ENCODE peak calls at places on chromosomes 2 and 18, in eight cellular contexts. J is activated CD4-positive, alpha-beta T cell treated with anti-CD3 and anti-CD28 coated beads, Interleukin-2, amount 50 U/mL, for 1 hour; L is neural crest cell; T is GM04503; R is astrocyte of the cerebellum; P is RPMI8226; Y is NCI-H510A treated with DMSO at 0.1 percent for 48 hours; I is activated CD8-positive, alpha-beta memory T cell treated with anti-CD3 and anti-CD28 coated beads for 48 hours. O is an unnamed sample.

GRCh38 chr2:24359701-24360049 is 661 bp downstream of the ITSN2 start:
- DNase-seq in J (peak; percentile 50), P (peak; percentile 48), I (peak; percentile 15), L (no peak), T (no peak), R (no peak), Y (no peak), O (peak; percentile 44)

GRCh38 chr18:33755918-33756590 is 178.0 kb downstream of the ASXL3 start:
- DNase-seq in P (peak; percentile 58), R (peak; percentile 32), I (no peak), T (peak; percentile 31), Y (peak; percentile 95), J (no peak), L (no peak), O (no peak)

GRCh38 chr2:239934571-239935171 is 90.5 kb downstream of the NDUFA10 start:
- DNase-seq in I (peak; percentile 6), P (peak; percentile 43), J (peak; percentile 60), R (peak; percentile 18), Y (no peak), T (no peak), L (peak; percentile 74), O (peak; percentile 78)

GRCh38 chr2:239496700-239497099 is 95.9 kb upstream of the HDAC4 start:
- DNase-seq in T (no peak), Y (no peak), I (no peak), L (no peak), R (no peak), J (no peak), P (peak; percentile 11), O (no peak)

GRCh38 chr2:12006841-12007240 is 260.4 kb downstream of the LPIN1 start:
- DNase-seq in L (peak; percentile 36), R (no peak), J (no peak), T (no peak), I (no peak), P (no peak), Y (no peak), O (no peak)

GRCh38 chr2:205758051-205758450 is 75.8 kb downstream of the NRP2 start:
- DNase-seq in Y (no peak), T (peak; percentile 64), I (no peak), P (no peak), L (no peak), R (peak; percentile 60), J (no peak), O (no peak)

GRCh38 chr2:177275671-177276070 is 11.1 kb upstream of the NFE2L2 start:
- DNase-seq in I (no peak), Y (no peak), R (peak; percentile 38), P (no peak), L (no peak), J (no peak), T (no peak), O (no peak)

GRCh38 chr2:12577086-12577485 is 139.7 kb upstream of the TRIB2 start:
- DNase-seq in T (no peak), I (no peak), Y (no peak), P (no peak), R (no peak), J (no peak), L (no peak), O (no peak)

GRCh38 chr2:111194835-111195621 is 74.3 kb downstream of the BCL2L11 start:
- DNase-seq in T (no peak), P (no peak), J (no peak), L (no peak), R (no peak), Y (no peak), I (no peak), O (peak; percentile 60)

GRCh38 chr2:39437522-39438296 is 624 bp upstream of the MAP4K3 start:
- DNase-seq in J (peak; percentile 29), R (no peak), I (peak; percentile 3), L (no peak), T (no peak), P (peak; percentile 44), Y (peak; percentile 79), O (peak; percentile 30)

GRCh38 chr2:55992465-55992864 is 68.9 kb upstream of the EFEMP1 start:
- DNase-seq in T (peak; percentile 99), I (no peak), J (no peak), R (peak; percentile 98), P (no peak), L (no peak), Y (no peak), O (no peak)

GRCh38 chr2:240997856-240998705 is at the start of gene SNED1:
- DNase-seq in J (peak; percentile 42), T (no peak), P (peak; percentile 85), I (peak; percentile 52), L (peak; percentile 76), Y (peak; percentile 66), R (no peak), O (no peak)

GRCh38 chr18:31156831-31157763 is 5.6 kb downstream of the DSC1 start:
- DNase-seq in J (no peak), Y (peak; percentile 14), I (no peak), R (no peak), T (no peak), L (no peak), P (no peak), O (no peak)

GRCh38 chr2:222582931-222583330 is 73.0 kb downstream of the FARSB start:
- DNase-seq in L (no peak), J (no peak), P (no peak), T (no peak), I (no peak), Y (no peak), R (no peak), O (no peak)

GRCh38 chr18:28767781-28768211 is 590.9 kb upstream of the CDH2 start:
- DNase-seq in P (no peak), L (no peak), R (peak; percentile 35), I (no peak), T (peak; percentile 27), J (no peak), Y (no peak), O (no peak)

GRCh38 chr2:217933326-217933993 is 69.3 kb downstream of the TNS1 start:
- DNase-seq in T (no peak), R (no peak), J (no peak), L (no peak), P (no peak), Y (peak; percentile 91), I (no peak), O (no peak)

GRCh38 chr2:96511851-96512250 is 6.7 kb upstream of the NEURL3 start:
- DNase-seq in R (no peak), L (no peak), P (no peak), I (no peak), Y (no peak), J (no peak), T (no peak), O (no peak)

GRCh38 chr2:176122633-176123482 is at the start of gene HOXD9:
- DNase-seq in Y (no peak), P (no peak), L (no peak), R (no peak), J (no peak), T (no peak), I (no peak), O (no peak)

GRCh38 chr2:181104512-181105121 is 124.2 kb downstream of the UBE2E3 start:
- DNase-seq in Y (peak; percentile 68), P (peak; percentile 35), R (peak; percentile 49), J (no peak), I (no peak), L (peak; percentile 20), T (no peak), O (peak; percentile 39)

GRCh38 chr2:40369619-40370397 is 82.1 kb downstream of the SLC8A1 start:
- DNase-seq in J (no peak), R (peak; percentile 59), Y (no peak), T (no peak), L (no peak), P (no peak), I (no peak), O (no peak)

GRCh38 chr2:201777869-201778268 is 2.9 kb downstream of the ALS2 start:
- DNase-seq in Y (no peak), J (no peak), L (no peak), R (no peak), I (no peak), T (no peak), P (no peak), O (no peak)

GRCh38 chr2:205086689-205087088 is 541.4 kb downstream of the PARD3B start:
- DNase-seq in P (no peak), R (no peak), T (peak; percentile 7), Y (no peak), I (no peak), L (no peak), J (no peak), O (no peak)

GRCh38 chr2:105521176-105521575 is 122.3 kb upstream of the FHL2 start:
- DNase-seq in P (no peak), R (peak; percentile 12), L (no peak), T (no peak), Y (peak; percentile 38), I (no peak), J (no peak), O (no peak)

GRCh38 chr2:130762031-130762909 is 6.9 kb downstream of the AMER3 start:
- DNase-seq in Y (no peak), L (no peak), I (no peak), P (no peak), J (no peak), T (no peak), R (no peak), O (no peak)

GRCh38 chr2:105853354-105854088 is 108.8 kb downstream of the NCK2 start:
- DNase-seq in J (no peak), R (no peak), P (no peak), Y (peak; percentile 21), T (no peak), L (no peak), I (no peak), O (no peak)

GRCh38 chr2:11017921-11018320 is 106.2 kb downstream of the KCNF1 start:
- DNase-seq in Y (no peak), I (no peak), R (no peak), P (no peak), L (no peak), J (no peak), T (no peak), O (no peak)

GRCh38 chr2:227388537-227389011 is 825 bp upstream of the SCYGR1 start:
- DNase-seq in L (no peak), Y (no peak), R (peak; percentile 93), T (peak; percentile 79), P (no peak), J (no peak), I (no peak), O (no peak)

GRCh38 chr18:57497372-57498294 is 62.5 kb downstream of the ONECUT2 start:
- DNase-seq in J (no peak), L (no peak), Y (no peak), T (peak; percentile 32), R (no peak), P (no peak), I (no peak), O (no peak)

GRCh38 chr2:191721331-191721730 is 43.4 kb downstream of the NABP1 start:
- DNase-seq in Y (no peak), J (no peak), L (no peak), P (no peak), I (no peak), R (no peak), T (no peak), O (no peak)

O was measured in DND-41.